ENCODE peak calls at places on chromosomes 7 and 10, in nine cellular contexts. A is NCI-H460; I is GM20000; J is astrocyte; N is GM03348; X is GDM1; H is activated T-cell treated with anti-CD3 and anti-CD28 coated beads, Interleukin-2, amount 50 U/mL, for 4 hours; C is C1 segment of cervical spinal cord; V is CD8-positive, alpha-beta T cell. Z is an unnamed sample.
A peak's percentile ranks its signal among the peaks of the same experiment; 100 is the strongest.

GRCh38 chr10:113541554-113541902 is 11.3 kb upstream of the HABP2 start:
- DNase-seq in H (no peak), V (no peak), C (no peak), A (no peak), J (no peak), N (no peak), X (no peak), I (no peak), Z (no peak)

GRCh38 chr7:140159487-140159886 is 17.3 kb downstream of the KDM7A start:
- DNase-seq in C (no peak), V (no peak), H (no peak), J (peak; percentile 36), N (peak; percentile 14), I (no peak), X (no peak), A (no peak), Z (no peak)

GRCh38 chr10:95297402-95297801 is 6.6 kb upstream of the PDLIM1 start:
- DNase-seq in X (peak; percentile 13), I (peak; percentile 58), A (no peak), V (no peak), J (no peak), H (no peak), C (no peak), N (no peak), Z (no peak)

GRCh38 chr7:55140221-55140980 is 121.6 kb downstream of the EGFR start:
- DNase-seq in N (peak; percentile 44), A (no peak), C (no peak), H (no peak), V (no peak), X (no peak), I (peak; percentile 75), J (no peak), Z (no peak)

GRCh38 chr10:119333146-119333792 is 125.9 kb downstream of the GRK5 start:
- DNase-seq in C (no peak), X (no peak), I (no peak), N (no peak), H (peak; percentile 62), A (no peak), J (peak; percentile 40), V (peak; percentile 28), Z (peak; percentile 68)

GRCh38 chr7:154795014-154795413 is 207.9 kb downstream of the PAXIP1 start:
- DNase-seq in V (no peak), I (no peak), N (no peak), X (no peak), J (no peak), A (no peak), C (no peak), H (no peak), Z (no peak)

GRCh38 chr7:45089314-45089891 is 634 bp upstream of the NACAD start:
- DNase-seq in C (peak; percentile 99), X (no peak), V (peak; percentile 46), A (no peak), J (peak; percentile 29), I (peak; percentile 79), N (peak; percentile 74), H (peak; percentile 43), Z (peak; percentile 85)

GRCh38 chr10:68297264-68297663 is 34.6 kb upstream of the HNRNPH3 start:
- DNase-seq in I (no peak), N (no peak), V (no peak), C (no peak), A (no peak), X (no peak), H (no peak), J (no peak), Z (no peak)

GRCh38 chr7:22147113-22147512 is 201.4 kb upstream of the CDCA7L start:
- DNase-seq in I (no peak), N (peak; percentile 5), C (no peak), J (no peak), A (no peak), V (no peak), X (no peak), H (no peak), Z (no peak)

GRCh38 chr10:33229252-33229943 is 105.1 kb downstream of the NRP1 start:
- DNase-seq in N (peak; percentile 26), C (no peak), A (no peak), X (no peak), H (no peak), I (no peak), V (no peak), J (peak; percentile 81), Z (no peak)

GRCh38 chr10:89613582-89613981 is 31.5 kb downstream of the PANK1 start:
- DNase-seq in C (no peak), N (no peak), V (no peak), I (no peak), H (no peak), X (no peak), J (no peak), A (no peak), Z (no peak)

GRCh38 chr7:139078399-139078798 is 31.1 kb downstream of the ZC3HAV1 start:
- DNase-seq in C (no peak), V (no peak), H (no peak), I (no peak), X (no peak), N (no peak), A (no peak), J (peak; percentile 20), Z (no peak)

GRCh38 chr7:68043546-68043945 is 1046.9 kb downstream of the TYW1 start:
- DNase-seq in I (no peak), H (no peak), J (peak; percentile 32), C (no peak), V (no peak), N (no peak), A (no peak), X (no peak), Z (no peak)

GRCh38 chr10:114045071-114045737 is 1.5 kb downstream of the ADRB1 start:
- DNase-seq in I (peak; percentile 73), H (no peak), N (peak; percentile 28), A (no peak), J (no peak), X (no peak), C (no peak), V (no peak), Z (no peak)

GRCh38 chr7:69860486-69860885 is 262.2 kb downstream of the AUTS2 start:
- DNase-seq in C (no peak), H (no peak), I (no peak), V (no peak), A (no peak), X (no peak), N (no peak), J (no peak), Z (no peak)

GRCh38 chr10:71974489-71975011 is 10.4 kb downstream of the CHST3 start:
- DNase-seq in J (peak; percentile 74), C (peak; percentile 81), I (peak; percentile 70), N (peak; percentile 85), V (no peak), A (peak; percentile 46), H (peak; percentile 18), X (no peak), Z (no peak)

GRCh38 chr7:88310950-88311674 is 4.4 kb upstream of the STEAP4 start:
- DNase-seq in C (no peak), I (no peak), A (no peak), J (no peak), N (no peak), V (no peak), X (no peak), H (no peak), Z (no peak)

GRCh38 chr7:73728551-73728950 is 9.1 kb upstream of the STX1A start:
- DNase-seq in A (no peak), V (no peak), I (no peak), N (no peak), X (no peak), J (no peak), H (no peak), C (no peak), Z (no peak)